ENCODE peak calls at places on chromosomes 2 and 18, in ten cellular contexts. V, O, Z, X, G, C, U, E, D and H are unnamed samples.

GRCh38 chr18:45324489-45325111 is 290.7 kb upstream of the SLC14A2 start:
- DNase-seq in D (no peak), C (peak; percentile 40), Z (peak; percentile 51), V (peak; percentile 82), G (no peak), U (peak; percentile 39), O (no peak), X (peak; percentile 72), E (peak; percentile 36), H (no peak)

GRCh38 chr2:98708396-98709186 is 22.3 kb downstream of the MGAT4A start:
- DNase-seq in E (no peak), O (no peak), U (no peak), V (no peak), C (no peak), D (no peak), G (no peak), Z (no peak), X (no peak), H (no peak)

GRCh38 chr2:222290691-222291484 is 7.9 kb downstream of the PAX3 start:
- DNase-seq in U (no peak), O (no peak), X (no peak), D (peak; percentile 84), V (peak; percentile 84), E (no peak), Z (no peak), G (no peak), C (no peak), H (no peak)

GRCh38 chr18:39341106-39341505 is 1775.5 kb upstream of the CELF4 start:
- DNase-seq in Z (no peak), D (no peak), O (no peak), C (no peak), U (no peak), E (no peak), V (no peak), G (no peak), X (no peak), H (no peak)

GRCh38 chr2:147173798-147174197 is 671.0 kb upstream of the ACVR2A start:
- DNase-seq in V (no peak), E (no peak), U (no peak), D (no peak), C (no peak), Z (no peak), G (no peak), X (no peak), O (no peak), H (no peak)

GRCh38 chr2:58918138-58918537 is 677.0 kb upstream of the FANCL start:
- DNase-seq in V (peak; percentile 73), C (no peak), D (no peak), E (no peak), O (no peak), G (no peak), X (no peak), Z (no peak), U (no peak), H (no peak)

GRCh38 chr2:240946654-240947053 is 40.5 kb downstream of the CROCC2 start:
- DNase-seq in V (no peak), E (peak; percentile 28), Z (peak; percentile 25), G (no peak), D (peak; percentile 33), C (peak; percentile 28), U (no peak), O (peak; percentile 77), X (peak; percentile 19), H (no peak)

GRCh38 chr18:49207373-49207772 is 253.1 kb downstream of the DYM start:
- DNase-seq in E (peak; percentile 77), C (no peak), O (peak; percentile 91), G (peak; percentile 36), Z (no peak), V (peak; percentile 89), U (no peak), D (no peak), X (no peak), H (no peak)

GRCh38 chr2:98909381-98910211 is 26.4 kb downstream of the CRACDL start:
- DNase-seq in Z (peak; percentile 46), D (no peak), G (peak; percentile 91), X (peak; percentile 48), U (no peak), O (peak; percentile 54), E (peak; percentile 87), C (peak; percentile 85), V (peak; percentile 90), H (no peak)

GRCh38 chr2:184620367-184620766 is 22.0 kb downstream of the ZNF804A start:
- DNase-seq in E (no peak), D (no peak), U (no peak), O (no peak), V (peak; percentile 18), G (peak; percentile 11), Z (no peak), X (no peak), C (no peak), H (no peak)

GRCh38 chr2:200408428-200409311 is 101.2 kb downstream of the KCTD18 start:
- DNase-seq in V (peak; percentile 97), C (no peak), E (peak; percentile 87), X (no peak), Z (peak; percentile 66), G (peak; percentile 48), U (no peak), O (peak; percentile 76), D (peak; percentile 70), H (no peak)

DNA sequence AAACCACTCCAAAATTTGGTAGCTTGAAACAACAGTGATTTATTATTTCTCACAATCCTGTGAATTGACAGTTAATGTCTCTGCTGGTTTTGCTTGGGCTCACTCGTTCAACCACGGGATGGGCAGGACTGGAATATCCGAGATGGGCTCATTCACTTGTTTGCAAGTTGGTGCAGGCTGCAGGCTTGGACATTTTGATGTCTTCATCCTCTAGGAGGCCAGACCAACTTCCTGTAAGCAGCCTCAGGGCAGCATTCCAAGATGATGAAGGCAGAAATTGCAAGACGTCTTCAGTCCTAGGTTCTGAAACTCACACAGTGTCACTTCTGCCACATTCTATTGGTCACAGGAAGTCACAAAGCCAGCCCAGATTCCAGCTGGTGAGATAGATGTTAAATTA is 47.1 kb downstream of the GPR39 start:
- DNase-seq in C (no peak), E (no peak), D (no peak), G (no peak), Z (no peak), V (no peak), O (peak; percentile 74), U (no peak), X (no peak), H (no peak)
- H3K9me3 ChIP-seq in C (peaks cover 10% of the 10 kb centered on the region), E (peaks cover 29% of the 10 kb centered on the region), D (peaks cover 14% of the 10 kb centered on the region), G (peaks cover 6% of the 10 kb centered on the region), Z (peaks cover 4% of the 10 kb centered on the region), V (no peaks in the 10 kb centered on the region), O (peaks cover 73% of the 10 kb centered on the region), U (no peaks in the 10 kb centered on the region), X (no peaks in the 10 kb centered on the region), H (peaks cover 42% of the 10 kb centered on the region)

GRCh38 chr2:74831693-74832530 is 2.0 kb upstream of the HK2 start:
- DNase-seq in C (no peak), D (no peak), G (no peak), U (no peak), E (peak; percentile 73), O (peak; percentile 62), V (peak; percentile 20), X (no peak), Z (peak; percentile 46), H (no peak)

GRCh38 chr2:74834806-74835755 is 1.2 kb downstream of the HK2 start:
- DNase-seq in Z (peak; percentile 70), D (peak; percentile 91), V (peak; percentile 42), X (peak; percentile 69), U (no peak), C (peak; percentile 68), O (peak; percentile 66), G (peak; percentile 30), E (peak; percentile 66), H (no peak)

GRCh38 chr2:74836675-74837401 is 2.9 kb downstream of the HK2 start:
- DNase-seq in V (no peak), X (no peak), U (no peak), G (no peak), C (no peak), E (no peak), Z (peak; percentile 43), D (no peak), O (no peak), H (no peak)

GRCh38 chr2:74835831-74836674 is 2.1 kb downstream of the HK2 start:
- DNase-seq in C (no peak), E (peak; percentile 80), D (no peak), V (peak; percentile 38), O (peak; percentile 42), X (no peak), G (peak; percentile 54), Z (peak; percentile 46), U (no peak), H (no peak)

DNA sequence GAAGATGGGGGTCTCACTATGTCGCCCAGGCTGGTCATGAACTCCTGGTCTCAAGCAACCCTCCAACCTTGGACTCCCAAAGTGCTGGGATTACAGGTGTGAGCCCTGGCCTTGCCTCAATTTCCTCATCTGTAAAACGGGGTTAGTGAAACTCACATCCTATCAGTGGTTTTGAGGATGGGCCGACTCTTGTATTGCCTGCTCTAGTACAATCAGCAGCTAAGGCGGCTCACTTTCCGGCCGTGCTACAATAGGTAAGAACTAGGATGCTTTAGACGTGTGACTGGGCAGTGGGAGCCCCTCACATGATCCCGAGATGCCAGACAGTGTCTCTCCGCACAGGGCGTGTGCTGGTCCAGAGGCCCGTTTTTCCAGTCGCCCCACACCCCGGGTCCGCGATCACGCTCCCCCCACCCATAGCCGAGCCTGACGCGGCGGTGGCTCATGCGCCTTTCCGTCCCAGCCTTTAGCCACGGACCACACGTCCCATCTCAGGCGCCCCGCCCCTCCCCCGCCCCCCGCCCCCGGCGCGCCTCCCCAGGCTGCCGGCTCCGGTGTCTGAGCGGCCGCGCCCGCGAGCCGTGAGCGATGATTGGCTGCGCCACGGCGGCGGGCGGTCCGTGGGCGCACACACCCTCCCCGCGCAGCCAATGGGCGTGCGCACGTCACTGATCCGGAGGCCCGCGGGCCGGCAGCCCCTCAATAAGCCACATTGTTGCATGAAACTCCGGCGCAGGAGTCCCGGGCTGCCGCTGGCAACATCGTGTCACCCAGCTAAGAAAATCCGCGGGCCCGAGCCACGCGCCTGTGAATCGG is at the start of gene HK2:
- DNase-seq in V (peak; percentile 86), U (peak; percentile 69), G (peak; percentile 85), Z (peak; percentile 91), D (peak; percentile 97), X (peak; percentile 92), C (peak; percentile 90), O (peak; percentile 89), E (peak; percentile 96), H (no peak)
- H3K36me3 ChIP-seq in V (no peaks in the 10 kb centered on the region), U (no peaks in the 10 kb centered on the region), G (no peaks in the 10 kb centered on the region), Z (no peaks in the 10 kb centered on the region), D (no peaks in the 10 kb centered on the region), X (no peaks in the 10 kb centered on the region), C (no peaks in the 10 kb centered on the region), O (no peaks in the 10 kb centered on the region), E (no peaks in the 10 kb centered on the region), H (no peaks in the 10 kb centered on the region)

GRCh38 chr18:77700051-77700450 is 450.4 kb downstream of the GALR1 start:
- DNase-seq in G (no peak), Z (no peak), O (no peak), V (peak; percentile 18), U (no peak), C (no peak), D (no peak), E (peak; percentile 3), X (no peak), H (no peak)
- TF ChIP-seq CTCF in G (no peak), Z (no peak), O (no peak), V (no peak), U (no peak), C (no peak), D (no peak), E (no peak), X (no peak), H (no peak)

DNA sequence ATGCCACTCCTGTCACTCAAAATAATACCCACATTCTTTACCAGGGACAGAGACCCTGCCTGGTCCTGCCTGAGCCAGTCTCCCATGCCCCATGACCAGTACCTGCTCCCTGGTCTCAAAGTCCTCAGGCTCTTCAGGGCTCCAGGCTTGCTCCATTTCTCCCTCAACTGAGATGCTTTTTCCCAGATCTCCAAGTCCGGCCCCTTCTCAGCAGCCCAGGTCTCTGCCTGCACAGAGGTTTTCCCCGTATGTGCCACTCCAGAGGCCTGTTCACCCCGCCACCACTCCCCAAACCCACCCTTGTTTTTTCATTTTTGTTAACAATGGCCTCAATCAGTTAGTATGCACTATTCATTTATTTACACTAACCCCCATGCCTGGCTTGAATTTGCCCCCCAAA is 499.5 kb upstream of the MYT1L start:
- DNase-seq in V (no peak), G (no peak), U (no peak), Z (no peak), O (no peak), D (no peak), C (no peak), E (no peak), X (no peak), H (no peak)
- H3K9me3 ChIP-seq in V (no peaks in the 10 kb centered on the region), G (peaks cover 3% of the 10 kb centered on the region), U (no peaks in the 10 kb centered on the region), Z (no peaks in the 10 kb centered on the region), O (peaks cover 17% of the 10 kb centered on the region), D (no peaks in the 10 kb centered on the region), C (no peaks in the 10 kb centered on the region), E (no peaks in the 10 kb centered on the region), X (no peaks in the 10 kb centered on the region), H (no peaks in the 10 kb centered on the region)